ENCODE peak calls at places on chromosomes 13 and 19, in seven cellular contexts. One of them, this sample, is unnamed.

GRCh38 chr19:17075860-17076538 is 422 bp downstream of the MYO9B start:
- DNase-seq in WTC11: no peak
- DNase-seq in H1: no peak
- DNase-seq in K562: peak
- DNase-seq in HepG2: no peak
- DNase-seq in HCT116: no peak
- DNase-seq in GM12878: no peak
- DNase-seq in this sample: no peak

GRCh38 chr19:18416778-18417249 is 2.4 kb upstream of the SSBP4 start:
- DNase-seq in WTC11: peak
- DNase-seq in H1: no peak
- DNase-seq in K562: peak
- DNase-seq in HepG2: peak
- DNase-seq in HCT116: no peak
- DNase-seq in GM12878: no peak
- DNase-seq in this sample: peak

GRCh38 chr19:24046550-24046949 is 40.4 kb upstream of the ZNF254 start:
- DNase-seq in WTC11: no peak
- DNase-seq in H1: no peak
- DNase-seq in K562: peak
- DNase-seq in HepG2: no peak
- DNase-seq in HCT116: no peak
- DNase-seq in GM12878: no peak
- DNase-seq in this sample: no peak

GRCh38 chr19:47523473-47523872 is 8.6 kb upstream of the NAPA start:
- DNase-seq in WTC11: no peak
- DNase-seq in H1: no peak
- DNase-seq in K562: no peak
- DNase-seq in HepG2: peak
- DNase-seq in HCT116: no peak
- DNase-seq in GM12878: no peak
- DNase-seq in this sample: no peak

GRCh38 chr13:59099182-59099950 is 1064.4 kb downstream of the DIAPH3 start:
- DNase-seq in WTC11: no peak
- DNase-seq in H1: no peak
- DNase-seq in K562: no peak
- DNase-seq in HepG2: no peak
- DNase-seq in HCT116: no peak
- DNase-seq in GM12878: no peak
- DNase-seq in this sample: no peak

GRCh38 chr13:49412749-49413148 is 31.1 kb downstream of the CAB39L start:
- DNase-seq in WTC11: peak
- DNase-seq in H1: no peak
- DNase-seq in K562: no peak
- DNase-seq in HepG2: no peak
- DNase-seq in HCT116: no peak
- DNase-seq in GM12878: no peak
- DNase-seq in this sample: no peak

GRCh38 chr13:79806821-79807220 is 325.9 kb downstream of the NDFIP2 start:
- DNase-seq in WTC11: no peak
- DNase-seq in H1: no peak
- DNase-seq in K562: no peak
- DNase-seq in HepG2: no peak
- DNase-seq in HCT116: no peak
- DNase-seq in GM12878: no peak
- DNase-seq in this sample: no peak

GRCh38 chr19:46704379-46705076 is 12.4 kb downstream of the PRKD2 start:
- DNase-seq in WTC11: peak
- DNase-seq in H1: no peak
- DNase-seq in K562: peak
- DNase-seq in HepG2: peak
- DNase-seq in HCT116: no peak
- DNase-seq in GM12878: no peak
- DNase-seq in this sample: peak

GRCh38 chr19:42353341-42354015 is 28.0 kb downstream of the MEGF8 start:
- DNase-seq in WTC11: no peak
- DNase-seq in H1: no peak
- DNase-seq in K562: no peak
- DNase-seq in HepG2: no peak
- DNase-seq in HCT116: no peak
- DNase-seq in GM12878: no peak
- DNase-seq in this sample: no peak

GRCh38 chr13:110216403-110217041 is 90.4 kb downstream of the COL4A1 start:
- DNase-seq in WTC11: no peak
- DNase-seq in H1: no peak
- DNase-seq in K562: no peak
- DNase-seq in HepG2: no peak
- DNase-seq in HCT116: no peak
- DNase-seq in GM12878: no peak
- DNase-seq in this sample: no peak

GRCh38 chr19:46885411-46885810 is 24.6 kb downstream of the ARHGAP35 start:
- DNase-seq in WTC11: no peak
- DNase-seq in H1: no peak
- DNase-seq in K562: no peak
- DNase-seq in HepG2: no peak
- DNase-seq in HCT116: no peak
- DNase-seq in GM12878: no peak
- DNase-seq in this sample: no peak

GRCh38 chr13:20160346-20161274 is at the start of gene GJA3:
- DNase-seq in WTC11: peak
- DNase-seq in H1: no peak
- DNase-seq in K562: peak
- DNase-seq in HepG2: no peak
- DNase-seq in HCT116: no peak
- DNase-seq in GM12878: no peak
- DNase-seq in this sample: peak

GRCh38 chr19:16794456-16794855 is 34.7 kb upstream of the SIN3B start:
- DNase-seq in WTC11: no peak
- DNase-seq in H1: no peak
- DNase-seq in K562: no peak
- DNase-seq in HepG2: no peak
- DNase-seq in HCT116: no peak
- DNase-seq in GM12878: no peak
- DNase-seq in this sample: no peak

DNA sequence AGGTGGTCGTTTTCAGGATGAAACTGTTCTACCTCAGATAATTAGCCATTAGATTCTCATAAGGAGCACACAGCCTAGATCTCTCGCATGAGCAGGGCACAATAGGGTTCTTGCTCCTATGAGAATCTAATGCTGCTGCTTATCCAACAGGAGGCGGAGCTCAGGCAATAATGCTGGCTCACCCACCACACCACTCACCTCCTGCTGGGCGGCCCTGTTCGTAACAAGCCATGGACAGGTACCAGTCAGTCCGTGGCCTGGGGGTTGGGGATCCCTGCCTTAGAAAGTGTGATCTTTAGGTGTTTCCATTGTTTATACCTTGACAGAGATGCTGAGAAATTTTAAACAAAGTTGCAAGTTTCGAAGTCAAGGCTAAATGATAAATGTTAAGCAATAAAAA is 344.6 kb upstream of the HTR2A start:
- DNase-seq in WTC11: peak
- DNase-seq in H1: no peak
- DNase-seq in K562: peak
- DNase-seq in HepG2: no peak
- DNase-seq in HCT116: no peak
- DNase-seq in GM12878: no peak
- DNase-seq in this sample: no peak
- TF ChIP-seq SP1 in WTC11: no peak
- TF ChIP-seq SP1 in H1: no peak
- TF ChIP-seq SP1 in K562: no peak
- TF ChIP-seq SP1 in HepG2: no peak
- TF ChIP-seq SP1 in HCT116: no peak
- TF ChIP-seq SP1 in GM12878: no peak
- TF ChIP-seq SP1 in this sample: no peak

GRCh38 chr13:102599451-102600012 is 2.7 kb downstream of the TPP2 start:
- DNase-seq in WTC11: no peak
- DNase-seq in H1: no peak
- DNase-seq in K562: no peak
- DNase-seq in HepG2: no peak
- DNase-seq in HCT116: no peak
- DNase-seq in GM12878: no peak
- DNase-seq in this sample: no peak

GRCh38 chr13:102596147-102597028 is at the start of gene TPP2:
- DNase-seq in WTC11: peak
- DNase-seq in H1: peak
- DNase-seq in K562: peak
- DNase-seq in HepG2: peak
- DNase-seq in HCT116: peak
- DNase-seq in GM12878: peak
- DNase-seq in this sample: peak

GRCh38 chr13:102591988-102592781 is 4.6 kb upstream of the TPP2 start:
- DNase-seq in WTC11: peak
- DNase-seq in H1: peak
- DNase-seq in K562: peak
- DNase-seq in HepG2: peak
- DNase-seq in HCT116: peak
- DNase-seq in GM12878: peak
- DNase-seq in this sample: peak

GRCh38 chr13:102598061-102598460 is 1.3 kb downstream of the TPP2 start:
- DNase-seq in WTC11: no peak
- DNase-seq in H1: no peak
- DNase-seq in K562: peak
- DNase-seq in HepG2: no peak
- DNase-seq in HCT116: no peak
- DNase-seq in GM12878: no peak
- DNase-seq in this sample: no peak

GRCh38 chr13:102597029-102598015 is 536 bp downstream of the TPP2 start:
- DNase-seq in WTC11: no peak
- DNase-seq in H1: no peak
- DNase-seq in K562: peak
- DNase-seq in HepG2: no peak
- DNase-seq in HCT116: no peak
- DNase-seq in GM12878: no peak
- DNase-seq in this sample: peak
- TF ChIP-seq SP1 in WTC11: no peak
- TF ChIP-seq SP1 in H1: no peak
- TF ChIP-seq SP1 in K562: peak
- TF ChIP-seq SP1 in HepG2: no peak
- TF ChIP-seq SP1 in HCT116: no peak
- TF ChIP-seq SP1 in GM12878: no peak
- TF ChIP-seq SP1 in this sample: no peak

GRCh38 chr19:2187164-2187563 is 23.4 kb downstream of the DOT1L start:
- DNase-seq in WTC11: no peak
- DNase-seq in H1: no peak
- DNase-seq in K562: no peak
- DNase-seq in HepG2: no peak
- DNase-seq in HCT116: no peak
- DNase-seq in GM12878: no peak
- DNase-seq in this sample: no peak

GRCh38 chr19:2188708-2189385 is 25.1 kb downstream of the DOT1L start:
- DNase-seq in WTC11: no peak
- DNase-seq in H1: no peak
- DNase-seq in K562: no peak
- DNase-seq in HepG2: no peak
- DNase-seq in HCT116: no peak
- DNase-seq in GM12878: no peak
- DNase-seq in this sample: no peak

GRCh38 chr19:2184422-2185012 is 20.8 kb downstream of the DOT1L start:
- DNase-seq in WTC11: no peak
- DNase-seq in H1: no peak
- DNase-seq in K562: no peak
- DNase-seq in HepG2: no peak
- DNase-seq in HCT116: no peak
- DNase-seq in GM12878: no peak
- DNase-seq in this sample: no peak

GRCh38 chr19:2185734-2186070 is 22.0 kb downstream of the DOT1L start:
- DNase-seq in WTC11: no peak
- DNase-seq in H1: no peak
- DNase-seq in K562: no peak
- DNase-seq in HepG2: no peak
- DNase-seq in HCT116: no peak
- DNase-seq in GM12878: no peak
- DNase-seq in this sample: no peak

DNA sequence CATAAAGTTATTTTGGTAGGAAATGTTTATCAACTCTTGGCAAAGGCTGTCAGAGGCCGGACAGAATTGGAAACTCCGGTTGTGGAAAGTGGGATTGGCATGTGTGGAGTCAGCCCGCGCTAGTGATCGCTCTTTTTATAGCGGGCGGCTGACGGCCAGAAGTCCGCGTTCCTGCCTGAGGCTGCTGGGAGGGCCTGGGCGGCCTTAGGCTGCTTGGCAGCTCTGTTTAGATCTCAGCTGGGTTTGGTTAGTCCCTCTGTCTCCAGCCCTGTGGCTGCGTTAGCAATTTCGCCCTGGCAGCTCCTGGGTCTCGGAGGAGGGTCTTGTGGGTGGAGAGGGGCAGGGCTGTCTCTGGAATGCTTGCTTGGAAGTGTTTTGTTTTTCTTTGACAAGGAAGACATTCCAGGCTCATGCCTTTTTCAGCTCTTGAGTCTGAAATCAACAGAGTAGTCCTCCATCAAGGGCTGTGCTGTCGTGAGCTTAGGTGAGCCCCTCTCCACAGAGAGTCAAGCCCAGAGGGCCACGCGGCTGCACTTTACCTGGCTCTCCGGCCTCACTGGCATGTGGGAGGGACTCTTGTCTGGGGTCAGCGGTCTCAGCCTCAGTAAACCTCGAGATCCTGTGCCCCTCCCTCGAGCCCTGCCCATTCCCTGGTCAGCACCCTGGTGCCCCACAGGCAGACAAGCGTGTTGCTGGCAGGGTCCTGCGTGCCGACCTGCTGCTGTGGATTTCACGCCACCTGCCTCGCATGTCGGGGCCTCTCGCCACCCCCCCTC is 22.5 kb downstream of the DOT1L start:
- DNase-seq in WTC11: no peak
- DNase-seq in H1: no peak
- DNase-seq in K562: no peak
- DNase-seq in HepG2: no peak
- DNase-seq in HCT116: no peak
- DNase-seq in GM12878: no peak
- DNase-seq in this sample: no peak
- TF ChIP-seq SP1 in WTC11: no peak
- TF ChIP-seq SP1 in H1: no peak
- TF ChIP-seq SP1 in K562: no peak
- TF ChIP-seq SP1 in HepG2: no peak
- TF ChIP-seq SP1 in HCT116: no peak
- TF ChIP-seq SP1 in GM12878: no peak
- TF ChIP-seq SP1 in this sample: no peak

DNA sequence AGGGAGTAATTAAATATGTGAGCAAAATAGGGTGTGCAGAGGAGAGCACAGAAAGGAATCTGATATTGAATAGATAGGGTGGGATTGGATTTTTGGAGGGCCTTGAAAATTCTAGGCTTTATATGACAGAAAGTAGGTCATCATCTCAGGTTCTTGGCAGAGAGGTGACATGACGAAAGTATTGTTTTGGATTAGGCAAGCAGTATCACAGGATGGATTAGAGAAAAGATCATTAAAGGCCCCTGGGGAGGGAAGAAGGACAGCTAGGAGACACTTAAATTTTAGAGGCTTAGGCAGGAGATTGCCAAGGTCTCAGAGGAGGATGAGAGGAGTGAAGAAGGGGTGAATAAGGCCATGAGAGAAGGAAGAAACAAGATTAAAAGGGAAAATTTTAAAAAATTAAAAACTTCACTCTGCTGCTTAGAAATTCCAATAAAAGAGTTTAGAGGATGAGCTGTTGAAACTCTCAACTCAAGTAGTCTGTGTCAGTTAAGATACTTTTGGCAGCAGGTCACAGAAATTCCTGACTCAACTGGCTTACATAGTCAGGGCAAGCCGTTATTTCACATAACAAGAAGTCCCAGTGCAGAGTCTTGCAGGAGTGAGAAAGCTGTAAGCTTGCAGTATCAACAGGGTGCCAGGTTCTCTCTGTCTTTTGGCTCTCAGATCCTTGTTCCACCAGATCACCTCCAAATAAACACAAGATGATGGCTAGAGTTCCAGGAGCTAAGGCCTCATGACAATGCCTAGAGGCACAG is 8.8 kb downstream of the GPC6 start:
- DNase-seq in WTC11: no peak
- DNase-seq in H1: no peak
- DNase-seq in K562: no peak
- DNase-seq in HepG2: no peak
- DNase-seq in HCT116: no peak
- DNase-seq in GM12878: no peak
- DNase-seq in this sample: no peak
- TF ChIP-seq SP1 in WTC11: no peak
- TF ChIP-seq SP1 in H1: no peak
- TF ChIP-seq SP1 in K562: no peak
- TF ChIP-seq SP1 in HepG2: no peak
- TF ChIP-seq SP1 in HCT116: no peak
- TF ChIP-seq SP1 in GM12878: no peak
- TF ChIP-seq SP1 in this sample: no peak